ENCODE peak calls at places on chromosomes 4 and X, in ten cellular contexts. G is GM23248; E is neural progenitor cell; J is lower lobe of right lung; Y is CD4-positive, CD25-positive, alpha-beta regulatory T cell; H is transverse colon; P is sigmoid colon; Z is heart left ventricle; K is tibial artery; S is endodermal cell. U is an unnamed sample. For H3K27me3, the result is how much of the 10 kb centered on the place peaks cover.

GRCh38 chr4:99947608-99948007 is 1.2 kb upstream of the DNAJB14 start:
- DNase-seq in G (peak), E (no peak), J (no peak), Y (no peak), H (no peak), P (no peak), Z (no peak), K (no peak), S (no peak), U (no peak)

GRCh38 chr4:53235547-53235946 is 130.3 kb downstream of the SCFD2 start:
- DNase-seq in G (no peak), E (no peak), J (no peak), Y (no peak), H (no peak), P (no peak), Z (no peak), K (no peak), S (no peak), U (no peak)

GRCh38 chr4:107468812-107469211 is 251.2 kb downstream of the PAPSS1 start:
- DNase-seq in G (no peak), E (no peak), J (no peak), Y (no peak), H (no peak), P (no peak), Z (no peak), K (no peak), S (no peak), U (no peak)

GRCh38 chrX:118976599-118977340 is 2.4 kb downstream of the LONRF3 start:
- DNase-seq in G (peak), E (no peak), J (peak), Y (no peak), H (peak), P (peak), Z (peak), K (peak), S (peak), U (no peak)

GRCh38 chrX:39065051-39065871 is 264.0 kb downstream of the MID1IP1 start:
- DNase-seq in G (no peak), E (peak), J (no peak), Y (no peak), H (no peak), P (no peak), Z (no peak), K (no peak), S (peak), U (no peak)

GRCh38 chr4:86586160-86586572 is 7.9 kb upstream of the PTPN13 start:
- DNase-seq in G (peak), E (no peak), J (no peak), Y (no peak), H (no peak), P (no peak), Z (no peak), K (no peak), S (no peak), U (peak)

GRCh38 chrX:97267376-97267775 is 383.7 kb downstream of the RPA4 start:
- DNase-seq in G (peak), E (no peak), J (no peak), Y (no peak), H (no peak), P (no peak), Z (no peak), K (no peak), S (no peak), U (no peak)

GRCh38 chrX:111445485-111445884 is 33.5 kb upstream of the DCX start:
- DNase-seq in G (peak), E (peak), J (no peak), Y (peak), H (no peak), P (no peak), Z (no peak), K (no peak), S (no peak), U (no peak)

GRCh38 chr4:179307297-179308136 is 1865.3 kb upstream of the AGA start:
- DNase-seq in G (peak), E (peak), J (no peak), Y (no peak), H (peak), P (no peak), Z (no peak), K (no peak), S (peak), U (no peak)

GRCh38 chr4:152780267-152780811 is 585 bp downstream of the ARFIP1 start:
- DNase-seq in G (peak), E (peak), J (no peak), Y (no peak), H (no peak), P (no peak), Z (no peak), K (no peak), S (no peak), U (no peak)

GRCh38 chrX:40279091-40279430 is 181.3 kb upstream of the BCOR start:
- DNase-seq in G (no peak), E (no peak), J (no peak), Y (no peak), H (no peak), P (no peak), Z (no peak), K (no peak), S (no peak), U (no peak)

GRCh38 chr4:159326470-159326869 is 223.6 kb downstream of the RAPGEF2 start:
- DNase-seq in G (no peak), E (no peak), J (no peak), Y (no peak), H (no peak), P (no peak), Z (no peak), K (no peak), S (no peak), U (no peak)
- H3K27me3 ChIP-seq in G (under half), E (under half), J (under half), Y (under half), H (under half), P (under half), Z (under half), K (under half), S (under half), U (under half)

GRCh38 chr4:181760560-181760959 is 482.6 kb upstream of the TENM3 start:
- DNase-seq in G (no peak), E (no peak), J (no peak), Y (no peak), H (no peak), P (no peak), Z (no peak), K (no peak), S (no peak), U (no peak)
- H3K27me3 ChIP-seq in G (under half), E (under half), J (under half), Y (under half), H (under half), P (under half), Z (under half), K (under half), S (under half), U (under half)

DNA sequence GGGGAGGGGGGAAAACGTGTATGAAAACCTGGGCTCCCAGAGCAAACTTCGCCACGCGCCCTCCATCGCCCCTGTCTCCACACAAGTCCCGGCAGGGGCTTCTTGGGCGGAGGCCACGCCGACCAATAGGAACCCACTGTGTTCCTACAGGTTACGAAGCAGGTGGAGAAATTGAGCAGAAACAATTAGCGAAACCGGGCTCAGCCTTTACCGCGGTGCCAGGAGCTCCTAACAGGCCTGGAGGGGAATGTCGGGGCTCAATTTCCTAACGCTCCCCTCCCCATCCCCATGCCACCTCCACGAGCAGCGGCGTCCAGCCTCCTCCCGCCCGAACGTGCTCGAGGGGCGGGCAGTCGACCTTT is 582 bp upstream of the KIT start:
- DNase-seq in G (no peak), E (peak), J (no peak), Y (no peak), H (no peak), P (no peak), Z (no peak), K (no peak), S (peak), U (no peak)
- H3K27me3 ChIP-seq in G (under half), E (half or more), J (under half), Y (under half), H (half or more), P (under half), Z (under half), K (under half), S (under half), U (under half)

DNA sequence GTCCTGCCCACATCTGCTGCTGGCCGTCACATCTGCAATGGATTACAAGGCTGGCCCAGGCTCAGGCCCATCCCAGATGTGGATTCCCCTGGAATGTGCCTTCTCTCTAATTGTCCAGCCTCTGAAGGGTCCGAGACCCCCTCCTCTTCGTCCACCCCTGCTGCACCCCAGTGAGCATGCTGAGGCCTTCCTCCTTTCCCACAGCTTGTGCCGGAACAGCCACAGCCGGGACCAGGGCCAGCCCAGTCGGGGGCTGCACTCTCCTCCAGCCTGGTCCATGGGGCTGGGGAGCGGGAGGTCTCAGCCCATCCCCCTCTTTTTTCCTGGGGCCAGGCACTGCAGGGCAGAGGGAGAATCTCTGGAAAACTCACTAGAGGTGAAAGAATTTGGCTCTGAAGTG is 114.9 kb upstream of the NALF2 start:
- DNase-seq in G (no peak), E (peak), J (no peak), Y (no peak), H (no peak), P (no peak), Z (no peak), K (no peak), S (no peak), U (no peak)
- H3K27me3 ChIP-seq in G (under half), E (under half), J (under half), Y (under half), H (under half), P (under half), Z (under half), K (under half), S (under half), U (under half)

GRCh38 chr4:188042191-188042590 is 46.6 kb downstream of the ZFP42 start:
- DNase-seq in G (no peak), E (no peak), J (no peak), Y (no peak), H (no peak), P (no peak), Z (no peak), K (no peak), S (no peak), U (no peak)
- H3K27me3 ChIP-seq in G (under half), E (under half), J (under half), Y (under half), H (under half), P (under half), Z (under half), K (under half), S (under half), U (under half)

GRCh38 chrX:16186380-16187007 is 19.2 kb downstream of the MAGEB17 start:
- DNase-seq in G (no peak), E (no peak), J (no peak), Y (no peak), H (no peak), P (no peak), Z (no peak), K (no peak), S (peak), U (no peak)
- H3K27me3 ChIP-seq in G (under half), E (under half), J (under half), Y (under half), H (under half), P (under half), Z (under half), K (under half), S (under half), U (under half)

GRCh38 chr4:169229571-169230028 is 41.2 kb downstream of the SH3RF1 start:
- DNase-seq in G (peak), E (no peak), J (no peak), Y (no peak), H (no peak), P (no peak), Z (no peak), K (peak), S (no peak), U (no peak)
- H3K27me3 ChIP-seq in G (under half), E (under half), J (under half), Y (under half), H (under half), P (under half), Z (under half), K (under half), S (under half), U (under half)

GRCh38 chrX:17375361-17375630 is 296 bp downstream of the NHS start:
- DNase-seq in G (no peak), E (no peak), J (no peak), Y (no peak), H (no peak), P (peak), Z (peak), K (peak), S (no peak), U (no peak)
- H3K27me3 ChIP-seq in G (under half), E (under half), J (under half), Y (under half), H (under half), P (under half), Z (under half), K (under half), S (under half), U (under half)

GRCh38 chr4:121765941-121766538 is 1.1 kb upstream of the SMIM43 start:
- DNase-seq in G (no peak), E (peak), J (no peak), Y (no peak), H (no peak), P (no peak), Z (no peak), K (no peak), S (peak), U (no peak)
- H3K27me3 ChIP-seq in G (under half), E (half or more), J (under half), Y (under half), H (under half), P (under half), Z (under half), K (under half), S (half or more), U (under half)

U was measured in RWPE2.